ENCODE peak calls at places on chromosome 2, in six cellular contexts. U is HL-60, Y is neural progenitor cell, V is fibroblast of lung, I is A549, M is SK-MEL-5. S is an unnamed sample.
A peak's percentile ranks its signal among the peaks of the same experiment; 100 is the strongest.

GRCh38 chr2:208096080-208096479 is 28.2 kb downstream of the CRYGD start:
- DNase-seq in U (no peak), Y (no peak), V (no peak), I (no peak), M (no peak), S (no peak)

GRCh38 chr2:70632388-70632787 is 78.8 kb upstream of the TGFA start:
- DNase-seq in U (no peak), Y (no peak), V (no peak), I (no peak), M (no peak), S (no peak)

GRCh38 chr2:240785424-240786335 is 34.3 kb downstream of the KIF1A start:
- DNase-seq in U (no peak), Y (no peak), V (no peak), I (no peak), M (no peak), S (no peak)

GRCh38 chr2:201638331-201638730 is 5.0 kb downstream of the TMEM237 start:
- DNase-seq in U (no peak), Y (no peak), V (no peak), I (no peak), M (no peak), S (no peak)

GRCh38 chr2:118224144-118224887 is 136.0 kb downstream of the INSIG2 start:
- DNase-seq in U (no peak), Y (peak; percentile 70), V (peak; percentile 12), I (no peak), M (no peak), S (peak; percentile 54)

GRCh38 chr2:65737452-65738011 is 305.1 kb upstream of the SPRED2 start:
- DNase-seq in U (no peak), Y (no peak), V (no peak), I (no peak), M (no peak), S (no peak)

GRCh38 chr2:205408690-205409089 is 273.6 kb upstream of the NRP2 start:
- DNase-seq in U (no peak), Y (no peak), V (peak; percentile 55), I (no peak), M (no peak), S (no peak)

GRCh38 chr2:233418761-233419625 is 64.7 kb downstream of the DGKD start:
- DNase-seq in U (no peak), Y (no peak), V (peak; percentile 48), I (peak; percentile 81), M (no peak), S (no peak)